ENCODE peak calls at places on chromosome 13, in nine cellular contexts. One of them, this sample, is unnamed.

GRCh38 chr13:114049626-114050101 is 75.8 kb upstream of the C13orf46 start:
- DNase-seq in cardiac fibroblast: no peak
- DNase-seq in epithelial cell of esophagus: no peak
- DNase-seq in tibial artery: no peak
- DNase-seq in AG04450: no peak
- DNase-seq in MM.1S: no peak
- DNase-seq in cardiac muscle cell: no peak
- DNase-seq in HL-60: no peak
- DNase-seq in AG10803: no peak
- DNase-seq in this sample: no peak

GRCh38 chr13:44300895-44301638 is 72.6 kb upstream of the SERP2 start:
- DNase-seq in cardiac fibroblast: peak
- DNase-seq in epithelial cell of esophagus: peak
- DNase-seq in tibial artery: peak
- DNase-seq in AG04450: no peak
- DNase-seq in MM.1S: no peak
- DNase-seq in cardiac muscle cell: peak
- DNase-seq in HL-60: no peak
- DNase-seq in AG10803: peak
- DNase-seq in this sample: peak

GRCh38 chr13:85565652-85566051 is 233.6 kb downstream of the SLITRK6 start:
- DNase-seq in cardiac fibroblast: no peak
- DNase-seq in epithelial cell of esophagus: no peak
- DNase-seq in tibial artery: no peak
- DNase-seq in AG04450: no peak
- DNase-seq in MM.1S: no peak
- DNase-seq in cardiac muscle cell: no peak
- DNase-seq in HL-60: no peak
- DNase-seq in AG10803: no peak
- DNase-seq in this sample: no peak

GRCh38 chr13:93151277-93151676 is 75.3 kb upstream of the GPC6 start:
- DNase-seq in cardiac fibroblast: peak
- DNase-seq in epithelial cell of esophagus: peak
- DNase-seq in tibial artery: no peak
- DNase-seq in AG04450: peak
- DNase-seq in MM.1S: no peak
- DNase-seq in cardiac muscle cell: peak
- DNase-seq in HL-60: peak
- DNase-seq in AG10803: peak
- DNase-seq in this sample: peak

GRCh38 chr13:72170571-72170970 is 303.6 kb upstream of the DACH1 start:
- DNase-seq in cardiac fibroblast: no peak
- DNase-seq in epithelial cell of esophagus: no peak
- DNase-seq in tibial artery: no peak
- DNase-seq in AG04450: no peak
- DNase-seq in MM.1S: no peak
- DNase-seq in cardiac muscle cell: no peak
- DNase-seq in HL-60: no peak
- DNase-seq in AG10803: no peak
- DNase-seq in this sample: no peak

GRCh38 chr13:49681837-49682236 is 9.4 kb downstream of the EBPL start:
- DNase-seq in cardiac fibroblast: peak
- DNase-seq in epithelial cell of esophagus: peak
- DNase-seq in tibial artery: no peak
- DNase-seq in AG04450: no peak
- DNase-seq in MM.1S: no peak
- DNase-seq in cardiac muscle cell: peak
- DNase-seq in HL-60: no peak
- DNase-seq in AG10803: peak
- DNase-seq in this sample: peak

GRCh38 chr13:39037410-39037879 is 444 bp downstream of the PROSER1 start:
- DNase-seq in cardiac fibroblast: no peak
- DNase-seq in epithelial cell of esophagus: no peak
- DNase-seq in tibial artery: peak
- DNase-seq in AG04450: no peak
- DNase-seq in MM.1S: peak
- DNase-seq in cardiac muscle cell: no peak
- DNase-seq in HL-60: no peak
- DNase-seq in AG10803: no peak
- DNase-seq in this sample: no peak

GRCh38 chr13:94674609-94675348 is 37.6 kb downstream of the SOX21 start:
- DNase-seq in cardiac fibroblast: peak
- DNase-seq in epithelial cell of esophagus: peak
- DNase-seq in tibial artery: peak
- DNase-seq in AG04450: no peak
- DNase-seq in MM.1S: peak
- DNase-seq in cardiac muscle cell: peak
- DNase-seq in HL-60: peak
- DNase-seq in AG10803: peak
- DNase-seq in this sample: peak

GRCh38 chr13:50127726-50128291 is 112.6 kb downstream of the KCNRG start:
- DNase-seq in cardiac fibroblast: no peak
- DNase-seq in epithelial cell of esophagus: no peak
- DNase-seq in tibial artery: no peak
- DNase-seq in AG04450: no peak
- DNase-seq in MM.1S: no peak
- DNase-seq in cardiac muscle cell: no peak
- DNase-seq in HL-60: no peak
- DNase-seq in AG10803: no peak
- DNase-seq in this sample: no peak

GRCh38 chr13:28851422-28851821 is 31.3 kb downstream of the MTUS2 start:
- DNase-seq in cardiac fibroblast: no peak
- DNase-seq in epithelial cell of esophagus: no peak
- DNase-seq in tibial artery: no peak
- DNase-seq in AG04450: no peak
- DNase-seq in MM.1S: no peak
- DNase-seq in cardiac muscle cell: no peak
- DNase-seq in HL-60: no peak
- DNase-seq in AG10803: no peak
- DNase-seq in this sample: no peak

GRCh38 chr13:109130093-109130835 is 500.9 kb downstream of the MYO16 start:
- DNase-seq in cardiac fibroblast: no peak
- DNase-seq in epithelial cell of esophagus: no peak
- DNase-seq in tibial artery: no peak
- DNase-seq in AG04450: no peak
- DNase-seq in MM.1S: no peak
- DNase-seq in cardiac muscle cell: no peak
- DNase-seq in HL-60: no peak
- DNase-seq in AG10803: no peak
- DNase-seq in this sample: no peak

DNA sequence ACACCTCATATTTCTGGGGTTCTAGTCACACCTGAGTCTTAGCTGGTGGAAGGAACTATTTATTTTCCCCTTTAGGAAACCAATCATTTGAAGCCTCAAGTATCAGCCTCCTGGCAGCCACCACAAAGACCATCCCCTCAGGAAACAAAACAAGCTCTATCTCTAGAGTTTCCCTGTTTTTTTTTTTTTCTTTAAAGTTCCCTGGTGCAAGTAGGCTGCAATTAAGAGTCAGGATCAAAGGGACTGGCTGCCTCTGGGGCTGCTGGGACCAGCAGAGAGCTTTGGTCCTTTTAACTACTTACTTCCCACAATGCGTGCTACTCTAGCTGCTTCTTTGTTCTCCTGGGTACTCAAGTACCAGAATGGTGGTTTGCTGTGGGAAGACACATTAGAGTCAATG is 11.4 kb downstream of the MBNL2 start:
- DNase-seq in cardiac fibroblast: no peak
- DNase-seq in epithelial cell of esophagus: no peak
- DNase-seq in tibial artery: no peak
- DNase-seq in AG04450: no peak
- DNase-seq in MM.1S: no peak
- DNase-seq in cardiac muscle cell: no peak
- DNase-seq in HL-60: no peak
- DNase-seq in AG10803: no peak
- DNase-seq in this sample: no peak
- TF ChIP-seq CTCF in cardiac fibroblast: no peak
- TF ChIP-seq CTCF in epithelial cell of esophagus: no peak
- TF ChIP-seq CTCF in tibial artery: no peak
- TF ChIP-seq CTCF in AG04450: no peak
- TF ChIP-seq CTCF in MM.1S: no peak
- TF ChIP-seq CTCF in cardiac muscle cell: no peak
- TF ChIP-seq CTCF in HL-60: no peak
- TF ChIP-seq CTCF in AG10803: no peak
- TF ChIP-seq CTCF in this sample: no peak

GRCh38 chr13:40488869-40489391 is 177.5 kb downstream of the FOXO1 start:
- DNase-seq in cardiac fibroblast: no peak
- DNase-seq in epithelial cell of esophagus: no peak
- DNase-seq in tibial artery: no peak
- DNase-seq in AG04450: no peak
- DNase-seq in MM.1S: no peak
- DNase-seq in cardiac muscle cell: no peak
- DNase-seq in HL-60: no peak
- DNase-seq in AG10803: no peak
- DNase-seq in this sample: no peak
- H3K4me3 ChIP-seq in cardiac fibroblast: no peak
- H3K4me3 ChIP-seq in epithelial cell of esophagus: no peak
- H3K4me3 ChIP-seq in tibial artery: no peak
- H3K4me3 ChIP-seq in AG04450: no peak
- H3K4me3 ChIP-seq in MM.1S: no peak
- H3K4me3 ChIP-seq in cardiac muscle cell: no peak
- H3K4me3 ChIP-seq in HL-60: no peak
- H3K4me3 ChIP-seq in AG10803: no peak
- H3K4me3 ChIP-seq in this sample: no peak

GRCh38 chr13:20192470-20193141 is at the start of gene GJB2:
- DNase-seq in cardiac fibroblast: no peak
- DNase-seq in epithelial cell of esophagus: peak
- DNase-seq in tibial artery: no peak
- DNase-seq in AG04450: no peak
- DNase-seq in MM.1S: peak
- DNase-seq in cardiac muscle cell: no peak
- DNase-seq in HL-60: no peak
- DNase-seq in AG10803: no peak
- DNase-seq in this sample: no peak

GRCh38 chr13:20193142-20193923 is 595 bp upstream of the GJB2 start:
- DNase-seq in cardiac fibroblast: no peak
- DNase-seq in epithelial cell of esophagus: no peak
- DNase-seq in tibial artery: no peak
- DNase-seq in AG04450: no peak
- DNase-seq in MM.1S: no peak
- DNase-seq in cardiac muscle cell: no peak
- DNase-seq in HL-60: no peak
- DNase-seq in AG10803: no peak
- DNase-seq in this sample: no peak

GRCh38 chr13:20191311-20191901 is 1.3 kb downstream of the GJB2 start:
- DNase-seq in cardiac fibroblast: no peak
- DNase-seq in epithelial cell of esophagus: no peak
- DNase-seq in tibial artery: no peak
- DNase-seq in AG04450: no peak
- DNase-seq in MM.1S: no peak
- DNase-seq in cardiac muscle cell: peak
- DNase-seq in HL-60: no peak
- DNase-seq in AG10803: no peak
- DNase-seq in this sample: no peak

GRCh38 chr13:20190481-20191310 is 2.0 kb downstream of the GJB2 start:
- DNase-seq in cardiac fibroblast: peak
- DNase-seq in epithelial cell of esophagus: peak
- DNase-seq in tibial artery: no peak
- DNase-seq in AG04450: peak
- DNase-seq in MM.1S: no peak
- DNase-seq in cardiac muscle cell: peak
- DNase-seq in HL-60: no peak
- DNase-seq in AG10803: peak
- DNase-seq in this sample: peak

DNA sequence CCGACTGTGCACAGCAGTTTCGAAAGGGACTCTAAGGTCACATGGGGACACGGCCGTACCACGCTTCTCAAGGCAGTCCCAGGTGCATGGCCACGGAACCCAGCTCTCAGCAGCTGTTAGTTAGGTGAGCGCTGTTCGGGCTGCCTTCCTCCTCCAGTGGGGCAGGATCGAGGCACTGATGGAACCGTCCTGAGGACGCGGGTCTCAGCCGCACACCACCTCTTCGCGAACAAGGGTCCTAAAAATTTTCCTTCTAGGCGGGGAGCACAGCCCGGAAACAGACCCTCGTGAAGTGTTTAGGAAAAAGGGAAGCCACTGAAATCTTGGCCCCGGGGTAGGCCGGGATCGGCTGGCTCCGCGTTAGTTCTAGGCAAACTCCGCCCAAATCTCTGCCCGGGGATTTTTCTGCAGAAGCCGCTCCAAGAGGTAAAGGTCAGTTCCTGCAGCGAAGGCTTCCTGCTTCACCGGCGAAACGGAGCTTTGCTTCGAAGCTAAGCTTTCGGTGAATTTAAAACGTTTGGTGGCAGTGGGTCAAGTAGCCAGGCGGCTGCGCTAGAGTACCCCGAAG is 752 bp downstream of the GJB2 start:
- DNase-seq in cardiac fibroblast: peak
- DNase-seq in epithelial cell of esophagus: peak
- DNase-seq in tibial artery: no peak
- DNase-seq in AG04450: no peak
- DNase-seq in MM.1S: peak
- DNase-seq in cardiac muscle cell: peak
- DNase-seq in HL-60: peak
- DNase-seq in AG10803: no peak
- DNase-seq in this sample: no peak
- TF ChIP-seq CTCF in cardiac fibroblast: no peak
- TF ChIP-seq CTCF in epithelial cell of esophagus: no peak
- TF ChIP-seq CTCF in tibial artery: no peak
- TF ChIP-seq CTCF in AG04450: no peak
- TF ChIP-seq CTCF in MM.1S: no peak
- TF ChIP-seq CTCF in cardiac muscle cell: no peak
- TF ChIP-seq CTCF in HL-60: no peak
- TF ChIP-seq CTCF in AG10803: no peak
- TF ChIP-seq CTCF in this sample: no peak

GRCh38 chr13:45897562-45897961 is 46.0 kb upstream of the SIAH3 start:
- DNase-seq in cardiac fibroblast: no peak
- DNase-seq in epithelial cell of esophagus: no peak
- DNase-seq in tibial artery: no peak
- DNase-seq in AG04450: no peak
- DNase-seq in MM.1S: no peak
- DNase-seq in cardiac muscle cell: no peak
- DNase-seq in HL-60: no peak
- DNase-seq in AG10803: no peak
- DNase-seq in this sample: no peak
- H3K4me3 ChIP-seq in cardiac fibroblast: no peak
- H3K4me3 ChIP-seq in epithelial cell of esophagus: no peak
- H3K4me3 ChIP-seq in tibial artery: no peak
- H3K4me3 ChIP-seq in AG04450: no peak
- H3K4me3 ChIP-seq in MM.1S: no peak
- H3K4me3 ChIP-seq in cardiac muscle cell: no peak
- H3K4me3 ChIP-seq in HL-60: no peak
- H3K4me3 ChIP-seq in AG10803: no peak
- H3K4me3 ChIP-seq in this sample: no peak